ENCODE peak calls at places on chromosomes 6 and 20, in eight cellular contexts. One of them, this sample, is unnamed.

GRCh38 chr6:131954775-131955107 is 3.6 kb upstream of the CCN2 start:
- DNase-seq in caudate nucleus: no peak
- DNase-seq in fibroblast of lung: peak
- DNase-seq in neural crest cell: no peak
- DNase-seq in HTR-8/SVneo: peak
- DNase-seq in mucosa of gallbladder: peak
- DNase-seq in lower lobe of right lung: peak
- DNase-seq in activated gamma-delta T cell treated with Interleukin-2 at 50 U/mL for 16 hours: no peak
- DNase-seq in this sample: no peak

GRCh38 chr6:158654498-158654897 is 4.6 kb downstream of the SYTL3 start:
- DNase-seq in HTR-8/SVneo: no peak
- DNase-seq in activated gamma-delta T cell treated with Interleukin-2 at 50 U/mL for 16 hours: no peak
- DNase-seq in lower lobe of right lung: peak
- DNase-seq in caudate nucleus: peak
- DNase-seq in fibroblast of lung: peak
- DNase-seq in mucosa of gallbladder: peak
- DNase-seq in neural crest cell: no peak
- DNase-seq in this sample: peak

GRCh38 chr20:10169752-10170151 is 48.9 kb upstream of the SNAP25 start:
- DNase-seq in mucosa of gallbladder: no peak
- DNase-seq in caudate nucleus: no peak
- DNase-seq in lower lobe of right lung: no peak
- DNase-seq in activated gamma-delta T cell treated with Interleukin-2 at 50 U/mL for 16 hours: no peak
- DNase-seq in HTR-8/SVneo: no peak
- DNase-seq in neural crest cell: no peak
- DNase-seq in fibroblast of lung: no peak
- DNase-seq in this sample: no peak

GRCh38 chr6:77463881-77464867 is 883 bp upstream of the HTR1B start:
- DNase-seq in caudate nucleus: peak
- DNase-seq in neural crest cell: peak
- DNase-seq in lower lobe of right lung: peak
- DNase-seq in fibroblast of lung: no peak
- DNase-seq in activated gamma-delta T cell treated with Interleukin-2 at 50 U/mL for 16 hours: no peak
- DNase-seq in HTR-8/SVneo: no peak
- DNase-seq in mucosa of gallbladder: no peak
- DNase-seq in this sample: no peak

GRCh38 chr6:165713845-165714466 is 50.9 kb upstream of the PDE10A start:
- DNase-seq in lower lobe of right lung: no peak
- DNase-seq in neural crest cell: no peak
- DNase-seq in activated gamma-delta T cell treated with Interleukin-2 at 50 U/mL for 16 hours: no peak
- DNase-seq in fibroblast of lung: no peak
- DNase-seq in HTR-8/SVneo: no peak
- DNase-seq in caudate nucleus: no peak
- DNase-seq in mucosa of gallbladder: no peak
- DNase-seq in this sample: no peak

GRCh38 chr20:37552415-37552814 is 24.7 kb upstream of the BLCAP start:
- DNase-seq in HTR-8/SVneo: no peak
- DNase-seq in mucosa of gallbladder: no peak
- DNase-seq in caudate nucleus: no peak
- DNase-seq in fibroblast of lung: no peak
- DNase-seq in lower lobe of right lung: no peak
- DNase-seq in activated gamma-delta T cell treated with Interleukin-2 at 50 U/mL for 16 hours: no peak
- DNase-seq in neural crest cell: no peak
- DNase-seq in this sample: no peak

GRCh38 chr6:162443101-162443500 is 284.5 kb downstream of the PRKN start:
- DNase-seq in neural crest cell: no peak
- DNase-seq in lower lobe of right lung: no peak
- DNase-seq in mucosa of gallbladder: no peak
- DNase-seq in caudate nucleus: peak
- DNase-seq in activated gamma-delta T cell treated with Interleukin-2 at 50 U/mL for 16 hours: no peak
- DNase-seq in HTR-8/SVneo: no peak
- DNase-seq in fibroblast of lung: no peak
- DNase-seq in this sample: no peak

GRCh38 chr6:26363882-26364825 is 844 bp upstream of the BTN3A2 start:
- DNase-seq in HTR-8/SVneo: no peak
- DNase-seq in neural crest cell: no peak
- DNase-seq in lower lobe of right lung: no peak
- DNase-seq in mucosa of gallbladder: no peak
- DNase-seq in caudate nucleus: no peak
- DNase-seq in activated gamma-delta T cell treated with Interleukin-2 at 50 U/mL for 16 hours: no peak
- DNase-seq in fibroblast of lung: peak
- DNase-seq in this sample: no peak

GRCh38 chr20:38604873-38605303 is 3.3 kb downstream of the ARHGAP40 start:
- DNase-seq in mucosa of gallbladder: no peak
- DNase-seq in activated gamma-delta T cell treated with Interleukin-2 at 50 U/mL for 16 hours: no peak
- DNase-seq in neural crest cell: no peak
- DNase-seq in caudate nucleus: no peak
- DNase-seq in HTR-8/SVneo: peak
- DNase-seq in lower lobe of right lung: no peak
- DNase-seq in fibroblast of lung: no peak
- DNase-seq in this sample: no peak

GRCh38 chr6:24910331-24910849 is 25.4 kb downstream of the RIPOR2 start:
- DNase-seq in mucosa of gallbladder: no peak
- DNase-seq in neural crest cell: no peak
- DNase-seq in fibroblast of lung: no peak
- DNase-seq in caudate nucleus: peak
- DNase-seq in lower lobe of right lung: peak
- DNase-seq in HTR-8/SVneo: no peak
- DNase-seq in activated gamma-delta T cell treated with Interleukin-2 at 50 U/mL for 16 hours: peak
- DNase-seq in this sample: no peak

GRCh38 chr20:62702886-62703852 is 5.5 kb upstream of the NTSR1 start:
- DNase-seq in lower lobe of right lung: no peak
- DNase-seq in activated gamma-delta T cell treated with Interleukin-2 at 50 U/mL for 16 hours: peak
- DNase-seq in HTR-8/SVneo: peak
- DNase-seq in mucosa of gallbladder: no peak
- DNase-seq in neural crest cell: no peak
- DNase-seq in caudate nucleus: no peak
- DNase-seq in fibroblast of lung: peak
- DNase-seq in this sample: peak

GRCh38 chr6:116265081-116265829 is 11.4 kb upstream of the TSPYL4 start:
- DNase-seq in activated gamma-delta T cell treated with Interleukin-2 at 50 U/mL for 16 hours: no peak
- DNase-seq in mucosa of gallbladder: no peak
- DNase-seq in HTR-8/SVneo: no peak
- DNase-seq in caudate nucleus: no peak
- DNase-seq in fibroblast of lung: no peak
- DNase-seq in lower lobe of right lung: no peak
- DNase-seq in neural crest cell: no peak
- DNase-seq in this sample: no peak

GRCh38 chr6:29552512-29553051 is 7.0 kb downstream of the UBD start:
- DNase-seq in mucosa of gallbladder: peak
- DNase-seq in HTR-8/SVneo: peak
- DNase-seq in activated gamma-delta T cell treated with Interleukin-2 at 50 U/mL for 16 hours: no peak
- DNase-seq in fibroblast of lung: peak
- DNase-seq in lower lobe of right lung: no peak
- DNase-seq in caudate nucleus: no peak
- DNase-seq in neural crest cell: no peak
- DNase-seq in this sample: no peak

GRCh38 chr6:33547499-33547898 is 32.6 kb downstream of the BAK1 start:
- DNase-seq in neural crest cell: no peak
- DNase-seq in HTR-8/SVneo: no peak
- DNase-seq in lower lobe of right lung: no peak
- DNase-seq in activated gamma-delta T cell treated with Interleukin-2 at 50 U/mL for 16 hours: no peak
- DNase-seq in caudate nucleus: no peak
- DNase-seq in mucosa of gallbladder: no peak
- DNase-seq in fibroblast of lung: no peak
- DNase-seq in this sample: no peak

GRCh38 chr6:127120787-127121636 is 2.5 kb downstream of the RSPO3 start:
- DNase-seq in HTR-8/SVneo: peak
- DNase-seq in mucosa of gallbladder: peak
- DNase-seq in neural crest cell: peak
- DNase-seq in lower lobe of right lung: peak
- DNase-seq in activated gamma-delta T cell treated with Interleukin-2 at 50 U/mL for 16 hours: no peak
- DNase-seq in fibroblast of lung: peak
- DNase-seq in caudate nucleus: peak
- DNase-seq in this sample: peak

GRCh38 chr20:59611286-59611685 is 6.9 kb downstream of the PHACTR3 start:
- DNase-seq in lower lobe of right lung: no peak
- DNase-seq in caudate nucleus: no peak
- DNase-seq in mucosa of gallbladder: peak
- DNase-seq in activated gamma-delta T cell treated with Interleukin-2 at 50 U/mL for 16 hours: no peak
- DNase-seq in fibroblast of lung: no peak
- DNase-seq in HTR-8/SVneo: no peak
- DNase-seq in neural crest cell: no peak
- DNase-seq in this sample: peak

GRCh38 chr20:24872291-24873014 is 76.6 kb upstream of the CST7 start:
- DNase-seq in activated gamma-delta T cell treated with Interleukin-2 at 50 U/mL for 16 hours: no peak
- DNase-seq in HTR-8/SVneo: no peak
- DNase-seq in caudate nucleus: no peak
- DNase-seq in fibroblast of lung: no peak
- DNase-seq in lower lobe of right lung: no peak
- DNase-seq in neural crest cell: no peak
- DNase-seq in mucosa of gallbladder: no peak
- DNase-seq in this sample: peak

GRCh38 chr20:50713677-50714101 is 17.7 kb upstream of the PARD6B start:
- DNase-seq in mucosa of gallbladder: peak
- DNase-seq in activated gamma-delta T cell treated with Interleukin-2 at 50 U/mL for 16 hours: no peak
- DNase-seq in neural crest cell: no peak
- DNase-seq in fibroblast of lung: peak
- DNase-seq in HTR-8/SVneo: peak
- DNase-seq in caudate nucleus: no peak
- DNase-seq in lower lobe of right lung: no peak
- DNase-seq in this sample: no peak

GRCh38 chr6:138570716-138571020 is 71.4 kb upstream of the NHSL1 start:
- DNase-seq in neural crest cell: no peak
- DNase-seq in fibroblast of lung: peak
- DNase-seq in activated gamma-delta T cell treated with Interleukin-2 at 50 U/mL for 16 hours: no peak
- DNase-seq in lower lobe of right lung: no peak
- DNase-seq in caudate nucleus: no peak
- DNase-seq in HTR-8/SVneo: no peak
- DNase-seq in mucosa of gallbladder: no peak
- DNase-seq in this sample: no peak

GRCh38 chr6:118889163-118889562 is 4.8 kb upstream of the ASF1A start:
- DNase-seq in activated gamma-delta T cell treated with Interleukin-2 at 50 U/mL for 16 hours: no peak
- DNase-seq in fibroblast of lung: no peak
- DNase-seq in caudate nucleus: no peak
- DNase-seq in neural crest cell: no peak
- DNase-seq in mucosa of gallbladder: no peak
- DNase-seq in HTR-8/SVneo: no peak
- DNase-seq in lower lobe of right lung: no peak
- DNase-seq in this sample: peak